ENCODE peak calls at places on chromosomes 13 and 19, in ten cellular contexts. C is NCI-H1048; V is stomach; E is pulmonary artery endothelial cell; F is dorsolateral prefrontal cortex; J is choroid plexus epithelial cell; W is AG09319; L is fibroblast of lung; X is thoracic aorta; O is stimulated activated CD8-positive, alpha-beta memory T cell treated with anti-CD3 and anti-CD28 coated beads, Interleukin-7, amount 100 ng/mL, for 48 hours. U is an unnamed sample.

GRCh38 chr13:50244913-50245574 is 229.8 kb downstream of the KCNRG start:
- DNase-seq in C (no peak), V (peak), E (peak), F (no peak), J (peak), W (peak), L (peak), X (peak), O (peak), U (no peak)

GRCh38 chr19:11332822-11333221 is 6.6 kb downstream of the RAB3D start:
- DNase-seq in C (no peak), V (no peak), E (no peak), F (no peak), J (no peak), W (no peak), L (no peak), X (no peak), O (no peak), U (no peak)

GRCh38 chr19:45564131-45564780 is 20.3 kb downstream of the OPA3 start:
- DNase-seq in C (no peak), V (no peak), E (no peak), F (no peak), J (no peak), W (no peak), L (no peak), X (no peak), O (no peak), U (no peak)

GRCh38 chr13:111230385-111230930 is 90.0 kb upstream of the TEX29 start:
- DNase-seq in C (no peak), V (no peak), E (no peak), F (no peak), J (no peak), W (no peak), L (no peak), X (no peak), O (no peak), U (no peak)

GRCh38 chr19:49362926-49363264 is 679 bp upstream of the TEAD2 start:
- DNase-seq in C (no peak), V (peak), E (no peak), F (no peak), J (peak), W (no peak), L (peak), X (no peak), O (no peak), U (peak)

GRCh38 chr13:30103161-30103858 is 204.0 kb downstream of the KATNAL1 start:
- DNase-seq in C (no peak), V (no peak), E (no peak), F (no peak), J (no peak), W (no peak), L (no peak), X (no peak), O (no peak), U (no peak)

GRCh38 chr13:70457474-70457873 is 349.2 kb upstream of the KLHL1 start:
- DNase-seq in C (no peak), V (no peak), E (no peak), F (no peak), J (peak), W (no peak), L (peak), X (no peak), O (no peak), U (no peak)

GRCh38 chr19:13537454-13537853 is 31.2 kb upstream of the CACNA1A start:
- DNase-seq in C (peak), V (no peak), E (no peak), F (no peak), J (no peak), W (no peak), L (no peak), X (no peak), O (no peak), U (no peak)

GRCh38 chr19:575527-576506 is 3.4 kb downstream of the BSG start:
- DNase-seq in C (no peak), V (peak), E (no peak), F (no peak), J (peak), W (no peak), L (peak), X (no peak), O (no peak), U (peak)

GRCh38 chr19:1752009-1752756 is 1.1 kb upstream of the ONECUT3 start:
- DNase-seq in C (no peak), V (no peak), E (no peak), F (no peak), J (no peak), W (no peak), L (no peak), X (no peak), O (no peak), U (no peak)

GRCh38 chr19:12913871-12914690 is 5.0 kb downstream of the SYCE2 start:
- DNase-seq in C (no peak), V (no peak), E (no peak), F (no peak), J (peak), W (no peak), L (peak), X (no peak), O (no peak), U (peak)

GRCh38 chr19:49149652-49150105 is 5.5 kb downstream of the HRC start:
- DNase-seq in C (peak), V (peak), E (peak), F (peak), J (peak), W (no peak), L (peak), X (no peak), O (no peak), U (peak)

GRCh38 chr13:44951184-44951583 is 38.1 kb downstream of the NUFIP1 start:
- DNase-seq in C (no peak), V (no peak), E (no peak), F (no peak), J (peak), W (no peak), L (peak), X (no peak), O (no peak), U (no peak)

GRCh38 chr19:35715981-35716734 is 1.6 kb upstream of the KMT2B start:
- DNase-seq in C (no peak), V (peak), E (no peak), F (peak), J (peak), W (no peak), L (peak), X (no peak), O (no peak), U (peak)

GRCh38 chr19:9914001-9914314 is 22.4 kb downstream of the OLFM2 start:
- DNase-seq in C (no peak), V (no peak), E (no peak), F (no peak), J (no peak), W (no peak), L (no peak), X (no peak), O (no peak), U (no peak)

GRCh38 chr19:13060964-13061927 is 41.4 kb downstream of the LYL1 start:
- DNase-seq in C (peak), V (peak), E (no peak), F (peak), J (peak), W (no peak), L (peak), X (no peak), O (peak), U (peak)

GRCh38 chr13:41034862-41035261 is 15.7 kb upstream of the ELF1 start:
- DNase-seq in C (no peak), V (no peak), E (no peak), F (no peak), J (no peak), W (no peak), L (peak), X (no peak), O (no peak), U (no peak)

GRCh38 chr19:56637976-56638555 is 4.9 kb upstream of the SMIM17 start:
- DNase-seq in C (peak), V (peak), E (peak), F (peak), J (peak), W (no peak), L (peak), X (no peak), O (peak), U (peak)

GRCh38 chr13:102555914-102556553 is 40.8 kb upstream of the TPP2 start:
- DNase-seq in C (no peak), V (no peak), E (peak), F (no peak), J (peak), W (no peak), L (peak), X (no peak), O (no peak), U (no peak)

GRCh38 chr19:4829001-4829712 is 2.4 kb downstream of the TICAM1 start:
- DNase-seq in C (no peak), V (peak), E (no peak), F (no peak), J (no peak), W (no peak), L (no peak), X (no peak), O (no peak), U (peak)

GRCh38 chr19:13804830-13805683 is 9.8 kb downstream of the ZSWIM4 start:
- DNase-seq in C (no peak), V (no peak), E (no peak), F (no peak), J (no peak), W (no peak), L (no peak), X (no peak), O (no peak), U (no peak)

GRCh38 chr13:29677627-29678026 is 82.1 kb upstream of the SLC7A1 start:
- DNase-seq in C (no peak), V (no peak), E (no peak), F (no peak), J (no peak), W (no peak), L (no peak), X (no peak), O (no peak), U (no peak)

GRCh38 chr19:10193666-10194499 is 870 bp downstream of the DNMT1 start:
- DNase-seq in C (no peak), V (no peak), E (no peak), F (no peak), J (peak), W (no peak), L (peak), X (no peak), O (no peak), U (no peak)

GRCh38 chr13:102900193-102900608 is 54.4 kb downstream of the ERCC5 start:
- DNase-seq in C (no peak), V (no peak), E (no peak), F (no peak), J (no peak), W (no peak), L (no peak), X (no peak), O (no peak), U (no peak)

GRCh38 chr13:23087884-23088283 is 92.9 kb upstream of the SGCG start:
- DNase-seq in C (peak), V (no peak), E (no peak), F (no peak), J (peak), W (no peak), L (peak), X (no peak), O (no peak), U (no peak)

GRCh38 chr19:8631425-8631819 is 989 bp downstream of the NFILZ start:
- DNase-seq in C (no peak), V (no peak), E (no peak), F (no peak), J (peak), W (no peak), L (peak), X (peak), O (no peak), U (no peak)

GRCh38 chr13:28548468-28548867 is 53.5 kb upstream of the FLT1 start:
- DNase-seq in C (no peak), V (no peak), E (no peak), F (no peak), J (no peak), W (no peak), L (no peak), X (no peak), O (no peak), U (no peak)

GRCh38 chr19:55312621-55313117 is 12.5 kb downstream of the TMEM150B start:
- DNase-seq in C (no peak), V (no peak), E (no peak), F (no peak), J (no peak), W (no peak), L (no peak), X (no peak), O (no peak), U (no peak)

GRCh38 chr19:50870417-50871089 is 2.7 kb upstream of the KLK2 start:
- DNase-seq in C (no peak), V (no peak), E (no peak), F (no peak), J (no peak), W (no peak), L (no peak), X (no peak), O (peak), U (no peak)

GRCh38 chr19:11166281-11167142 is 10.9 kb upstream of the SPC24 start:
- DNase-seq in C (no peak), V (no peak), E (no peak), F (no peak), J (no peak), W (peak), L (no peak), X (no peak), O (no peak), U (no peak)